ENCODE peak calls at places on chromosomes 12 and 14, in eight cellular contexts. M is NCI-H1092 treated with DMSO at 0.1 percent for 48 hours; O is AG08395; B is stimulated activated CD4-positive, alpha-beta T cell treated with anti-CD3 and anti-CD28 coated beads, Interleukin-4, amount 100 ng/mL, for 48 hours; Y is activated CD8-positive, alpha-beta memory T cell treated with anti-CD3 and anti-CD28 coated beads, Interleukin-2, amount 10 ng/mL, durations not matched to agents 7 days and 5 days; Z is iris pigment epithelial cell; R is colonic mucosa; E is COR-L47. T is an unnamed sample.

GRCh38 chr12:30754750-30755394 is at the start of gene CAPRIN2:
- DNase-seq in Z (peak), O (peak), E (peak), M (peak), Y (peak), B (peak), R (peak), T (peak)

GRCh38 chr14:24439830-24440605 is 2.6 kb downstream of the SDR39U1 start:
- DNase-seq in E (no peak), O (no peak), R (no peak), Y (no peak), B (no peak), M (no peak), Z (no peak), T (no peak)

GRCh38 chr14:42140831-42141279 is 534.2 kb downstream of the LRFN5 start:
- DNase-seq in B (no peak), Y (no peak), E (no peak), Z (peak), R (no peak), O (peak), M (no peak), T (peak)

GRCh38 chr12:55974308-55974724 is 438 bp downstream of the RAB5B start:
- DNase-seq in E (no peak), O (peak), M (no peak), Y (peak), Z (peak), B (no peak), R (peak), T (peak)

GRCh38 chr14:24080888-24081738 is 9.8 kb downstream of the CPNE6 start:
- DNase-seq in Y (peak), M (peak), E (peak), B (peak), R (peak), O (peak), Z (peak), T (peak)

GRCh38 chr12:50297027-50297426 is 13.7 kb upstream of the LIMA1 start:
- DNase-seq in O (no peak), Z (no peak), E (no peak), Y (no peak), R (peak), B (no peak), M (no peak), T (no peak)

GRCh38 chr12:120588948-120589930 is 8.0 kb upstream of the POP5 start:
- DNase-seq in Z (no peak), B (no peak), E (no peak), Y (no peak), O (no peak), R (no peak), M (no peak), T (no peak)

GRCh38 chr12:108861878-108862587 is 4.7 kb upstream of the SSH1 start:
- DNase-seq in O (no peak), E (no peak), R (peak), Y (no peak), B (no peak), M (no peak), Z (no peak), T (no peak)

GRCh38 chr12:28925726-28926376 is 223.2 kb upstream of the FAR2 start:
- DNase-seq in R (no peak), O (peak), Z (peak), M (no peak), B (no peak), E (no peak), Y (no peak), T (peak)

GRCh38 chr12:75877588-75878381 is 153.8 kb downstream of the PHLDA1 start:
- DNase-seq in O (no peak), R (no peak), Y (no peak), E (peak), M (peak), Z (peak), B (no peak), T (no peak)

GRCh38 chr12:74021937-74022336 is 515.7 kb upstream of the ATXN7L3B start:
- DNase-seq in E (peak), R (peak), B (peak), O (peak), Y (peak), Z (peak), M (peak), T (no peak)

GRCh38 chr12:108825205-108825950 is 32.0 kb downstream of the SSH1 start:
- DNase-seq in M (no peak), R (no peak), E (no peak), O (no peak), B (no peak), Y (no peak), Z (peak), T (peak)

GRCh38 chr12:26833692-26834168 is 736 bp upstream of the ITPR2 start:
- DNase-seq in M (peak), B (peak), E (no peak), Z (peak), R (peak), Y (peak), O (no peak), T (peak)

GRCh38 chr14:96285667-96286066 is 29.7 kb downstream of the BDKRB1 start:
- DNase-seq in R (no peak), Z (no peak), O (peak), E (no peak), M (no peak), Y (no peak), B (no peak), T (peak)

GRCh38 chr14:68677476-68677875 is 115.4 kb downstream of the ZFP36L1 start:
- DNase-seq in Z (no peak), Y (no peak), O (no peak), R (no peak), M (no peak), B (no peak), E (no peak), T (no peak)

GRCh38 chr14:100771121-100771800 is 44.6 kb downstream of the DLK1 start:
- DNase-seq in M (no peak), B (no peak), E (no peak), O (no peak), Y (no peak), R (no peak), Z (no peak), T (no peak)

GRCh38 chr12:119669744-119670472 is 2.0 kb downstream of the PRKAB1 start:
- DNase-seq in R (peak), M (no peak), O (no peak), E (peak), Y (no peak), Z (no peak), B (no peak), T (peak)

GRCh38 chr12:72011374-72011773 is 72.7 kb downstream of the TPH2 start:
- DNase-seq in O (no peak), M (no peak), B (no peak), Z (peak), Y (no peak), R (no peak), E (no peak), T (no peak)

T was measured in foreskin fibroblast.